ENCODE peak calls at places on chromosomes 12 and 14, in six cellular contexts. T, R, G, H, W and Y are unnamed samples. For H3K4me1, the result is how much of the 10 kb centered on the place peaks cover.

GRCh38 chr14:103141117-103141796 is 18.0 kb downstream of the TNFAIP2 start:
- DNase-seq in T (peak), W (peak), G (peak), H (peak), R (no peak), Y (no peak)

GRCh38 chr12:129887047-129887568 is 16.7 kb downstream of the TMEM132D start:
- DNase-seq in G (no peak), H (no peak), T (no peak), R (peak), W (no peak), Y (no peak)

GRCh38 chr14:79476133-79476532 is 735.2 kb downstream of the DIO2 start:
- DNase-seq in G (no peak), R (no peak), W (no peak), H (no peak), T (no peak), Y (no peak)

GRCh38 chr12:88529531-88530488 is 50.5 kb downstream of the KITLG start:
- DNase-seq in T (no peak), W (no peak), H (no peak), G (no peak), R (peak), Y (no peak)

GRCh38 chr12:105706321-105706972 is 376.0 kb downstream of the C12orf75 start:
- DNase-seq in H (peak), T (no peak), R (peak), G (no peak), W (no peak), Y (no peak)

GRCh38 chr12:57456145-57456700 is 1.1 kb downstream of the INHBE start:
- DNase-seq in G (peak), W (peak), H (peak), T (peak), R (no peak), Y (no peak)

GRCh38 chr14:60648934-60649814 is at the start of gene SIX1:
- DNase-seq in W (peak), T (peak), H (peak), G (no peak), R (peak), Y (peak)

GRCh38 chr14:55274760-55275159 is 3.5 kb downstream of the FBXO34 start:
- DNase-seq in G (no peak), T (no peak), H (no peak), R (peak), W (peak), Y (no peak)

GRCh38 chr12:75345531-75345930 is 11.1 kb downstream of the GLIPR1L1 start:
- DNase-seq in T (no peak), H (no peak), G (no peak), W (no peak), R (no peak), Y (no peak)

GRCh38 chr12:4355843-4356327 is 23.6 kb downstream of the FGF23 start:
- DNase-seq in R (no peak), T (peak), G (no peak), H (peak), W (peak), Y (no peak)

GRCh38 chr12:120497524-120498150 is 1.7 kb downstream of the DYNLL1 start:
- DNase-seq in G (no peak), T (no peak), W (no peak), R (peak), H (no peak), Y (no peak)

GRCh38 chr14:97878727-97879126 is 1081.5 kb downstream of the VRK1 start:
- DNase-seq in G (no peak), T (no peak), W (no peak), R (peak), H (no peak), Y (no peak)

GRCh38 chr12:25840678-25841077 is 117.8 kb upstream of the RASSF8 start:
- DNase-seq in G (no peak), R (peak), H (no peak), T (no peak), W (no peak), Y (no peak)

GRCh38 chr12:96489392-96490056 is at the start of gene CFAP54:
- DNase-seq in T (peak), W (peak), H (peak), R (peak), G (peak), Y (peak)

GRCh38 chr12:110501378-110501721 is 561 bp downstream of the VPS29 start:
- DNase-seq in W (no peak), R (peak), T (no peak), G (no peak), H (peak), Y (no peak)

GRCh38 chr14:19823765-19824164 is 20.2 kb downstream of the OR4N2 start:
- DNase-seq in W (no peak), T (no peak), G (no peak), H (no peak), R (peak), Y (no peak)

GRCh38 chr14:67409461-67409860 is 2.5 kb downstream of the PLEK2 start:
- DNase-seq in T (no peak), G (no peak), R (no peak), H (no peak), W (no peak), Y (no peak)

GRCh38 chr12:124578445-124578844 is 11.0 kb upstream of the NCOR2 start:
- DNase-seq in H (no peak), G (no peak), W (no peak), R (no peak), T (no peak), Y (no peak)

GRCh38 chr12:115755061-115755751 is 522.3 kb downstream of the MED13L start:
- DNase-seq in H (no peak), R (no peak), W (no peak), T (no peak), G (no peak), Y (no peak)

GRCh38 chr12:50740307-50740706 is 23.6 kb upstream of the ATF1 start:
- DNase-seq in T (no peak), W (no peak), R (no peak), H (no peak), G (no peak), Y (no peak)

GRCh38 chr14:33515899-33516298 is 435.0 kb downstream of the EGLN3 start:
- DNase-seq in T (no peak), W (no peak), H (no peak), G (no peak), R (no peak), Y (no peak)

GRCh38 chr14:32078030-32078793 is 1.1 kb downstream of the ARHGAP5 start:
- DNase-seq in R (peak), G (peak), H (no peak), W (peak), T (no peak), Y (peak)

GRCh38 chr12:100741084-100741711 is 53.4 kb upstream of the ANO4 start:
- DNase-seq in T (no peak), R (no peak), H (no peak), W (peak), G (no peak), Y (peak)

GRCh38 chr12:89064780-89065179 is 287.5 kb downstream of the DUSP6 start:
- DNase-seq in T (no peak), R (peak), G (no peak), H (no peak), W (no peak), Y (no peak)

GRCh38 chr12:54294152-54294913 is 6.5 kb downstream of the NFE2 start:
- DNase-seq in T (peak), H (peak), G (peak), W (peak), R (no peak), Y (peak)

GRCh38 chr12:119179335-119180021 is 747 bp downstream of the HSPB8 start:
- DNase-seq in G (no peak), W (no peak), T (peak), R (peak), H (peak), Y (peak)

GRCh38 chr12:93387780-93388179 is 10.1 kb downstream of the NUDT4 start:
- DNase-seq in W (no peak), H (no peak), T (no peak), R (peak), G (no peak), Y (no peak)

GRCh38 chr12:26373606-26374495 is 178.5 kb downstream of the SSPN start:
- DNase-seq in T (no peak), G (no peak), R (peak), W (no peak), H (no peak), Y (no peak)

GRCh38 chr12:65658360-65658759 is 165.9 kb upstream of the HMGA2 start:
- DNase-seq in T (no peak), H (no peak), W (no peak), G (no peak), R (no peak), Y (no peak)

GRCh38 chr12:112997506-112997905 is 19.2 kb downstream of the OAS2 start:
- DNase-seq in T (no peak), G (no peak), R (no peak), W (no peak), H (peak), Y (no peak)

GRCh38 chr12:48932878-48933277 is 7.6 kb upstream of the FKBP11 start:
- DNase-seq in W (no peak), R (no peak), H (no peak), T (no peak), G (no peak), Y (no peak)

GRCh38 chr12:62715086-62715786 is 219.7 kb downstream of the PPM1H start:
- DNase-seq in H (no peak), R (no peak), W (no peak), T (no peak), G (no peak), Y (no peak)

GRCh38 chr12:94165152-94165551 is 16.8 kb downstream of the PLXNC1 start:
- DNase-seq in R (no peak), H (no peak), W (no peak), G (no peak), T (no peak), Y (no peak)

GRCh38 chr12:48002773-48003218 is 1.5 kb downstream of the COL2A1 start:
- DNase-seq in W (no peak), G (no peak), T (peak), H (no peak), R (peak), Y (peak)

GRCh38 chr14:52025310-52025709 is 36.0 kb downstream of the RTRAF start:
- DNase-seq in W (no peak), G (no peak), T (no peak), H (no peak), R (peak), Y (no peak)

GRCh38 chr12:104835317-104835716 is 122.8 kb downstream of the SLC41A2 start:
- DNase-seq in H (no peak), G (no peak), T (no peak), W (no peak), R (no peak), Y (no peak)

DNA sequence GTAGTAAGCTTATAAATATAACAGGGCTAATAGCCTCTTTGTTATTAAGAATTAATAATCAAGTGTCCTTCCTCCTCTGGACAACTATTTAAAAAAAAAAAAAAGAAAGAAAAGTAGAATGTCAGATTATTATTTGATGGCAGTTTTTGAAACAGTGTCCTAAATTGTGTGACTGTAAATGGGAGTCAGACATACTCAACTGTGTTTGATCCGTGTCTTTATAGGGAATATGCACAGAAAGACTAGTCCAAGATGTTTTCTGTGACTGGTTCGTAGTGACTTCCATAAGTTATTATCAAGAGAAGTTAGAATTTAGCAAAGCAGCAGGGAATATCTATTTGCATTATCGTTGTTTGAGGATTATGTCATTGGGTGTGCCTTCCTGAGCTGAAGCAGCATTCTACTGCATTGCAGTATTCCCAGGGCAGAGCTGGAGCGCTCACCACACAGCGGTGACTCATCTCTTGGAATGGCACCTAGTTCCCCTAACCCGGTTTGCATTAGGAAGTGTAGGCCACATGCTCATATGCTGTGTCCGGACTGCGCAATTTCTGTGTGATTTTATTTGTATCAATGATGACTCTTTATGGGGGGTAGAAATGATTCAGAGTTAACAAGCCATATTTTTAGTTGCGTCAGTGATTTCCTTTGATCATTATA is 7.9 kb downstream of the DYNC1H1 start:
- DNase-seq in H (no peak), T (peak), R (peak), W (peak), G (no peak), Y (peak)
- H3K4me1 ChIP-seq in H (under half), T (under half), R (under half), W (under half), G (under half), Y (under half)

DNA sequence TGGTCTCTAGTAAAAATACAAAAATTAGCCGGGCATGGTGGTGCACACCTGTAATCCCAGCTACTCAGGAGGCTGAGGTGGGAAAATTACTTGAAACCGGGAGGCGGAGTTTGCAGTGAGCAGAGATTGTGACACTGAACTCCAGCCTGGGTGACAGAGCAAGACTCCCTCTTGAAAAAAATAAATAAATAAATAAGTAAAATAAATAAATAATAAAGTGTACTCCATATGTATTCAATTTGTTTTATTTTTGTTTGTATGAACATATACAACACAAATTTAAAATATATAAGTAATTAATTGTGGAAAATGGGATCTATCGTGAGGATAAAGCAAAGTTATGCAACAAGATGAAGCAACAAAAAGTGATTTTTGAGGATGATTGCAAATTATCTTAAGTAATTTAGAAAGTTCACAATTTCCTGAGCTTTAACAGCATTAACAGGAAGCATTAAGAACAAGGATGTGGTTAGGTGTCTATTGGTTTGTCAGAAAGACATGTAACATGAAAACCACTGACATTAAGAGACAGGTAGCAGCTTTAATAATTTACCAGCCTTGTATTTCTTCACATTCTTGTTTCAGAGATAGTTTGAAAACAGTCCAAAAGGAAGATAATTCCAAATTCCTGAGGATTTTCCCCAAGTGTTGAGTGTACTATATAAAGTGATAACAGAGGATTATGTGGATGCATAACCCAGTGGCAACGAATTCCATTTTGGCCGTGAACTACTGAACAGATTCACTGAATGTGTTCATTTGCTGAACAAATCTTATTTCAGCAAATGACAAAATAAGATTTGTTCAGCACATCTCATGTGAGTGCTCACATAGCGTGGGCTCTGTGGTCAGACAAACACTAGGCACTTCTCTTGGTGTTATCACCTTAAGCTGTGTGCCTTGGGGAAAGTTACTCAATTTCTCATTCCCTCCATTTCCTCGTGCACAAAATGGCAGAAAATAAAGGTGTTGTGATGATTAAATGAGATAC is 68.6 kb upstream of the RESF1 start:
- DNase-seq in T (no peak), G (peak), R (peak), W (no peak), H (no peak), Y (no peak)
- H3K4me1 ChIP-seq in T (under half), G (under half), R (under half), W (under half), H (under half), Y (under half)

GRCh38 chr12:102900389-102900788 is 16.7 kb downstream of the PAH start:
- DNase-seq in T (no peak), H (no peak), R (no peak), G (no peak), W (no peak), Y (no peak)
- H3K4me1 ChIP-seq in T (under half), H (under half), R (under half), G (under half), W (under half), Y (under half)

GRCh38 chr12:78406776-78407335 is 457.7 kb upstream of the SYT1 start:
- DNase-seq in G (no peak), R (peak), T (no peak), H (no peak), W (no peak), Y (no peak)
- H3K4me1 ChIP-seq in G (under half), R (under half), T (under half), H (under half), W (under half), Y (under half)

GRCh38 chr12:13195244-13195643 is 1.3 kb upstream of the EMP1 start:
- DNase-seq in G (no peak), W (no peak), R (no peak), H (no peak), T (no peak), Y (no peak)

GRCh38 chr12:13190275-13190674 is 6.3 kb upstream of the EMP1 start:
- DNase-seq in H (no peak), T (no peak), R (no peak), G (no peak), W (no peak), Y (no peak)

GRCh38 chr12:13194462-13195110 is 1.9 kb upstream of the EMP1 start:
- DNase-seq in T (peak), G (no peak), H (no peak), W (no peak), R (no peak), Y (no peak)

GRCh38 chr12:13193403-13194100 is 3.0 kb upstream of the EMP1 start:
- DNase-seq in T (no peak), G (no peak), W (no peak), R (no peak), H (no peak), Y (no peak)

DNA sequence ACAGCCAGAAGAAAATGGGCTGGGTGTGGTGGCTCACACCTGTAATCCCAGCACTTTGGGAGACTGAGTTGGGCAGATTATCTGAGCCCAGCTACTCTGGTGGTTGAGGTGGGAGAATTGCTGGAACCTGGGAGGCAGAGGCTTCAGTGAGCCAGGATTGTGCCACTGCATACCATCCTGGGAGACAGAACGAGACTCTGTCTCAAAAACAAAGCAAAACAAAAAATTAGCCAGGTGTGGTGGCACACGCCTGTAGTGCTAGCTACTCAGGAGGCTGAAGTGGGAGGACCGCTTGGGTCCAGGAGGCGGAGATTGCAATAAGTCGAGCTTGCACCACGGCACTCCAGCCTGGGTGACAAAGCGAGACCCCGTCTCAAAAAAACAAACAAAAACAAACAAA is 3.8 kb upstream of the EMP1 start:
- DNase-seq in H (no peak), T (no peak), G (no peak), W (no peak), R (no peak), Y (no peak)
- H3K4me1 ChIP-seq in H (under half), T (under half), G (under half), W (under half), R (under half), Y (under half)

GRCh38 chr14:95474941-95475340 is 41.5 kb downstream of the SYNE3 start:
- DNase-seq in R (no peak), W (no peak), H (no peak), T (no peak), G (no peak), Y (no peak)
- H3K4me1 ChIP-seq in R (under half), W (under half), H (under half), T (under half), G (under half), Y (under half)

DNA sequence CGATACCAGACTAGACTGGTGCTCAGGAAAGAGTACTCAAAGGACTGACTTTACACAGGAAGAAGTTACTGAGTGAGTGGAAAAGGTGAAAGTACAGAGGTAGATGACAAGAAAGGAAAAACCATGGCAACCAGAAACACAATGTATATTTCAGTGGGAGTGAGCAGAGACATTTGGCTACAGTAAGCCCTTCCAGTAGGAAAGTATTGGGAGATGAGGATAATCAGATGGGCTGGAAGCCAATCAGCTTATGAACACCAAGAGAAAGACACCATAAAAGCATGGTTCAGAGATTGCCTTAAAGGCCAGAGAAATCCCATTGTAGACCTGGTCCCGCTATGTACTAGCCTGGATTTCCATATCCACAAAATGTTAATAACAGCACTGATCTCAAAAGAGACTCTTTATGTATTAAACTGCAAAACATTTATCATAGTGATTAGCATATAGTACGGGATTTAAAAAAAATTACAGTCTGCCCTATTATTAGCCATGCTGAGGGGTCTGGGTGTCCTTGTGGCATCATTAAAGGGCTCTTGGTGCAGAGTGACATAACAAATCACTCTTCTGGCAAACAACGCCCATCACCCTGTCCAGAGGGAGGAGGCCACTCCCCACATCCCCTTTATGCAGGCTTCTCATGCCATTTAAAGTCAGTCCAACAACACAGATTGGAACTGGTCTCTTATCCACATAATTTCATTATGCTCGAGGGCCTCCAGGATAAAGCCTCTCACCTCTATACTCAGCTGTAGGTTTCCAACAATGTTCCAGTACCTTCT is 51.3 kb downstream of the TMTC1 start:
- DNase-seq in T (no peak), H (no peak), G (no peak), R (peak), W (no peak), Y (no peak)
- H3K4me1 ChIP-seq in T (under half), H (under half), G (under half), R (under half), W (under half), Y (under half)

DNA sequence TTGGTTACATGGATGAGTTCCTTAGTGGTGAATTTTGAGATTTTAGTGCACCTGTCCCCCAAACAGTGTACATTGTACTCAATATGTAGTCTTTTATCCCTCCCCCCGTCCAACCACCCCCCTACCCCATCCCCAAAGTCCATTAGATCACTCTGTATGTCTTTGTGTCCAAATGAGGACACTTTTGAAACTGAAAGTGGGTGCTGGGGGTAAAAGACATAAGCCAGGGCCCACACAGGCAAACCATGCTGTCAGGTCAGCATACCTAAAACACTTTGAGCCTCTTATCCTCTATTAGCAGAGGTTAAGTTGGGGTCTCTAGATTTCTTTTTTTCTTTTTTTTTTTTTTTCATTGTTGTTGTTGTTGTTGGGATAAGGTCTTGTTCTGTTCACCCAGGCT is 31.3 kb upstream of the KICS2 start:
- DNase-seq in W (no peak), G (no peak), H (no peak), R (no peak), T (no peak), Y (no peak)
- H3K4me1 ChIP-seq in W (under half), G (under half), H (under half), R (under half), T (under half), Y (under half)